ENCODE peak calls at places on chromosomes 12 and 14, in nine cellular contexts. J is GM23338, V is neural progenitor cell, N is SK-N-SH, T is OCI-LY7, K is MM.1S, A is HCT116, O is PC-3, B is hepatocyte. L is an unnamed sample.

GRCh38 chr12:132886529-132887477 is 602 bp downstream of the CHFR start:
- DNase-seq in A (no peak), K (no peak), N (no peak), V (no peak), T (no peak), J (peak), B (peak), O (no peak), L (peak)

GRCh38 chr14:31990959-31991541 is 86.1 kb upstream of the ARHGAP5 start:
- DNase-seq in V (no peak), B (no peak), T (no peak), A (no peak), O (peak), N (no peak), J (no peak), K (no peak), L (peak)

GRCh38 chr12:85466906-85467305 is 186.9 kb downstream of the ALX1 start:
- DNase-seq in A (no peak), J (no peak), V (no peak), N (no peak), O (peak), K (no peak), T (no peak), B (no peak), L (peak)

GRCh38 chr12:94208433-94208921 is 60.1 kb downstream of the PLXNC1 start:
- DNase-seq in O (no peak), B (no peak), T (peak), V (no peak), N (no peak), K (peak), J (no peak), A (no peak), L (no peak)

GRCh38 chr14:67440513-67440912 is 28.5 kb upstream of the PLEK2 start:
- DNase-seq in N (no peak), T (no peak), K (no peak), A (no peak), V (no peak), J (no peak), O (peak), B (peak), L (no peak)

GRCh38 chr14:93281937-93282336 is 50.9 kb downstream of the BTBD7 start:
- DNase-seq in O (no peak), N (no peak), V (no peak), B (no peak), J (no peak), T (no peak), A (no peak), K (no peak), L (no peak)

GRCh38 chr12:26648584-26648983 is 184.4 kb downstream of the ITPR2 start:
- DNase-seq in O (peak), B (no peak), N (no peak), A (no peak), K (no peak), V (no peak), T (no peak), J (no peak), L (peak)

GRCh38 chr14:77076118-77076631 is 21.9 kb upstream of the CIPC start:
- DNase-seq in O (no peak), K (no peak), J (peak), V (peak), N (no peak), T (no peak), B (peak), A (no peak), L (no peak)

GRCh38 chr14:20295067-20295466 is 10.7 kb downstream of the TTC5 start:
- DNase-seq in O (peak), V (no peak), N (no peak), T (peak), K (no peak), B (no peak), J (no peak), A (no peak), L (no peak)

GRCh38 chr12:22321620-22322019 is 12.9 kb downstream of the ST8SIA1 start:
- DNase-seq in N (no peak), T (no peak), B (no peak), K (no peak), A (no peak), J (peak), O (peak), V (peak), L (peak)

GRCh38 chr14:20415723-20416622 is 2.7 kb upstream of the TEP1 start:
- DNase-seq in N (peak), O (peak), J (peak), T (peak), K (peak), A (peak), B (peak), V (peak), L (peak)

GRCh38 chr14:77485901-77486678 is 12.5 kb downstream of the ISM2 start:
- DNase-seq in N (no peak), T (no peak), V (no peak), B (no peak), J (no peak), K (no peak), O (peak), A (no peak), L (peak)

GRCh38 chr12:1744932-1745331 is 54.1 kb downstream of the ADIPOR2 start:
- DNase-seq in N (no peak), A (no peak), O (no peak), J (peak), T (no peak), B (no peak), K (no peak), V (no peak), L (peak)

GRCh38 chr12:67921286-67921685 is 68.0 kb upstream of the IFNG-AS1 start:
- DNase-seq in V (no peak), K (no peak), O (peak), J (no peak), T (no peak), A (no peak), B (peak), N (no peak), L (no peak)

GRCh38 chr12:92503977-92504966 is 198.5 kb upstream of the PLEKHG7 start:
- DNase-seq in O (no peak), T (no peak), K (no peak), A (no peak), B (peak), J (no peak), V (peak), N (no peak), L (no peak)

GRCh38 chr14:103646189-103646588 is 17.2 kb downstream of the KLC1 start:
- DNase-seq in J (no peak), K (no peak), T (no peak), O (no peak), B (no peak), N (no peak), V (no peak), A (no peak), L (no peak)

GRCh38 chr12:80627773-80628172 is 79.7 kb upstream of the MYF6 start:
- DNase-seq in K (no peak), O (peak), A (no peak), B (no peak), V (no peak), T (no peak), J (no peak), N (no peak), L (peak)

GRCh38 chr14:24861083-24861630 is 188.8 kb downstream of the STXBP6 start:
- DNase-seq in A (no peak), N (no peak), J (no peak), T (no peak), O (no peak), V (no peak), K (no peak), B (peak), L (peak)

GRCh38 chr14:24177041-24177825 is 5.4 kb downstream of the REC8 start:
- DNase-seq in N (no peak), J (no peak), T (no peak), V (no peak), O (no peak), B (no peak), A (no peak), K (no peak), L (no peak)

GRCh38 chr12:67534671-67535070 is 113.9 kb upstream of the DYRK2 start:
- DNase-seq in K (no peak), O (peak), N (no peak), A (no peak), T (no peak), V (no peak), J (no peak), B (peak), L (peak)

GRCh38 chr12:120874547-120875245 is 29.5 kb downstream of the SPPL3 start:
- DNase-seq in B (no peak), A (no peak), K (no peak), J (no peak), N (no peak), V (no peak), O (no peak), T (no peak), L (no peak)

GRCh38 chr12:63064080-63064479 is 86.9 kb downstream of the AVPR1A start:
- DNase-seq in K (no peak), J (no peak), N (no peak), T (no peak), O (peak), V (no peak), B (no peak), A (no peak), L (peak)

GRCh38 chr14:67729072-67729561 is 27.4 kb downstream of the RDH12 start:
- DNase-seq in A (no peak), O (no peak), V (peak), B (peak), T (no peak), K (no peak), J (peak), N (no peak), L (no peak)

GRCh38 chr12:1360812-1361211 is 233.6 kb downstream of the FBXL14 start:
- DNase-seq in O (no peak), T (no peak), B (no peak), J (no peak), V (no peak), K (no peak), A (no peak), N (no peak), L (peak)

GRCh38 chr14:49972840-49973239 is 80.0 kb downstream of the ARF6 start:
- DNase-seq in O (peak), T (no peak), A (peak), K (peak), V (no peak), N (no peak), B (peak), J (no peak), L (peak)

GRCh38 chr12:44053550-44054243 is 217.8 kb downstream of the TMEM117 start:
- DNase-seq in B (no peak), A (no peak), J (no peak), K (no peak), V (no peak), T (no peak), N (no peak), O (peak), L (peak)

GRCh38 chr14:79544671-79545070 is 666.6 kb downstream of the DIO2 start:
- DNase-seq in O (peak), T (no peak), B (no peak), V (no peak), J (no peak), N (no peak), A (no peak), K (no peak), L (peak)

GRCh38 chr12:46388427-46388992 is 15.9 kb upstream of the SLC38A2 start:
- DNase-seq in O (peak), V (no peak), B (no peak), J (no peak), T (peak), K (peak), N (no peak), A (no peak), L (peak)

GRCh38 chr12:459430-460258 is at the start of gene B4GALNT3:
- DNase-seq in V (peak), T (peak), A (peak), B (peak), J (peak), N (peak), K (peak), O (peak), L (peak)

GRCh38 chr14:103816991-103817390 is 30.4 kb downstream of the PPP1R13B start:
- DNase-seq in J (no peak), B (no peak), K (no peak), A (no peak), T (no peak), N (peak), O (no peak), V (no peak), L (no peak)

GRCh38 chr14:50831704-50832130 is 755 bp upstream of the NIN start:
- DNase-seq in J (peak), A (no peak), K (no peak), T (no peak), V (peak), O (no peak), N (no peak), B (peak), L (peak)

GRCh38 chr12:100453953-100454352 is 19.7 kb upstream of the NR1H4 start:
- DNase-seq in A (no peak), K (no peak), O (no peak), J (no peak), V (no peak), B (no peak), T (no peak), N (no peak), L (no peak)

GRCh38 chr14:72104011-72104613 is 171.9 kb downstream of the RGS6 start:
- DNase-seq in K (no peak), O (peak), B (peak), V (peak), A (peak), J (peak), N (peak), T (peak), L (peak)

GRCh38 chr12:77220586-77220985 is 155.2 kb upstream of the E2F7 start:
- DNase-seq in V (no peak), K (no peak), J (no peak), O (no peak), N (no peak), T (no peak), B (no peak), A (no peak), L (no peak)

GRCh38 chr12:119682635-119683340 is 14.9 kb downstream of the PRKAB1 start:
- DNase-seq in B (no peak), N (no peak), O (no peak), J (no peak), A (no peak), K (no peak), V (no peak), T (peak), L (no peak)

GRCh38 chr12:78562358-78563205 is 302.0 kb upstream of the SYT1 start:
- DNase-seq in O (peak), K (peak), A (peak), V (no peak), J (peak), N (no peak), B (no peak), T (peak), L (peak)

GRCh38 chr12:38543151-38543550 is 226.6 kb downstream of the ALG10B start:
- DNase-seq in N (no peak), J (peak), T (no peak), V (no peak), B (peak), A (no peak), K (peak), O (peak), L (no peak)

GRCh38 chr12:126390969-126391566 is 1325.8 kb downstream of the AACS start:
- DNase-seq in J (no peak), B (no peak), T (no peak), N (no peak), V (no peak), O (no peak), A (no peak), K (no peak), L (no peak)

GRCh38 chr12:126384029-126384564 is 1318.9 kb downstream of the AACS start:
- DNase-seq in J (no peak), N (no peak), B (no peak), A (no peak), O (no peak), V (peak), K (no peak), T (no peak), L (no peak)

GRCh38 chr12:126389215-126389841 is 1324.1 kb downstream of the AACS start:
- DNase-seq in A (no peak), B (peak), T (no peak), O (no peak), J (no peak), V (no peak), N (no peak), K (no peak), L (peak)

GRCh38 chr12:126385785-126386184 is 1320.5 kb downstream of the AACS start:
- DNase-seq in B (no peak), O (peak), T (no peak), A (no peak), J (no peak), V (no peak), K (no peak), N (no peak), L (peak)

GRCh38 chr12:126389961-126390360 is 1324.7 kb downstream of the AACS start:
- DNase-seq in B (no peak), A (no peak), V (no peak), O (no peak), N (no peak), T (no peak), J (no peak), K (no peak), L (no peak)
- H2AFZ ChIP-seq in B (no peak), A (no peak), V (peak), O (no peak), N (no peak), T (no peak), J (no peak), K (no peak), L (no peak)

DNA sequence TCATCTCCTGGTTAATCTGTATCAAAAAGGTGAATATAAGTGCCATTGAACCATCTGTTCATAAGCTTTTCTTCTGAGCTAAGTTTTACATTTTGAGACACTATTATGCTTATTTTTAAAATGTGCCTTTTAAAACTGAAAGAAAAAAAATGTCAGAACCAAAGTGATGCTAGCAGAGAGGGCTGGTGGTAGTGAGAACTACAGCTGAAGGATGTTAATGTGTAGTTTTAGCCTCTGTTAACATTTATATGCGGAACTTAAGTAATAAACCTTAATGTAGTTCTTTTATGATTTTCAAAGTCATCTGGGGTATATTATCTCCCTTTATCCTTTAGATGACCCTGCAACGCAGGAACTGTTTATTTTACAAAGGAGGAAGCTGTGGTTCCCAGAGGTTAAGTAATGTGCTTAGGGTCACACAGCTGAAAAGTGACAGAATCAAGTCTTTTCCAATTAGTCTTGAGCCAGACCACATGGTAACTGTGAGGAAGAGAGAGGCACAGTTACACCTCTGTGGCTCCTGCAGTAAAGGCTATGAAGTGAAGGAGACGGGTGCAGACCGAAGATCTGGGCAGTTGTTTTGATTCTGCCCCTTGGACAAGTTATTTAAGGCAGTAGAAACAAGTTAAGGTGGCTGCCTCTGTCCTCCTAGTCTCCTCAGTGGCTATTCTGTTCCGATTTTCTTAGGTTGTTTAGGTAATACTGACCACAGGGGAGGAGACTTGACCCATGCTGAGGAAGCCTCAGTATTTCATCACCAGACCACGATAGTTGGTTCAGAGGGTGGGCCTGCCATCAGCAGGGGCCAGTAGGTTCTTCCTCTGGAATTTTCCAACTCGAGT is 23.9 kb downstream of the GNG2 start:
- DNase-seq in A (no peak), O (no peak), T (no peak), K (no peak), J (no peak), N (peak), V (no peak), B (no peak), L (no peak)
- H3K4me3 ChIP-seq in A (no peak), O (no peak), T (no peak), K (no peak), J (no peak), N (no peak), V (no peak), B (no peak), L (no peak)

GRCh38 chr14:75042040-75042439 is 9.2 kb downstream of the MLH3 start:
- DNase-seq in K (no peak), A (no peak), J (no peak), T (no peak), N (peak), O (no peak), V (no peak), B (no peak), L (no peak)
- TF ChIP-seq EZH2phosphoT487 in K (no peak), A (no peak), J (no peak), T (no peak), N (no peak), O (no peak), V (no peak), B (no peak), L (no peak)

GRCh38 chr12:51887476-51888315 is at the start of gene ANKRD33:
- DNase-seq in J (peak), B (peak), N (peak), K (no peak), T (no peak), O (no peak), A (no peak), V (peak), L (peak)
- H2AFZ ChIP-seq in J (peak), B (peak), N (no peak), K (no peak), T (no peak), O (no peak), A (no peak), V (no peak), L (no peak)

DNA sequence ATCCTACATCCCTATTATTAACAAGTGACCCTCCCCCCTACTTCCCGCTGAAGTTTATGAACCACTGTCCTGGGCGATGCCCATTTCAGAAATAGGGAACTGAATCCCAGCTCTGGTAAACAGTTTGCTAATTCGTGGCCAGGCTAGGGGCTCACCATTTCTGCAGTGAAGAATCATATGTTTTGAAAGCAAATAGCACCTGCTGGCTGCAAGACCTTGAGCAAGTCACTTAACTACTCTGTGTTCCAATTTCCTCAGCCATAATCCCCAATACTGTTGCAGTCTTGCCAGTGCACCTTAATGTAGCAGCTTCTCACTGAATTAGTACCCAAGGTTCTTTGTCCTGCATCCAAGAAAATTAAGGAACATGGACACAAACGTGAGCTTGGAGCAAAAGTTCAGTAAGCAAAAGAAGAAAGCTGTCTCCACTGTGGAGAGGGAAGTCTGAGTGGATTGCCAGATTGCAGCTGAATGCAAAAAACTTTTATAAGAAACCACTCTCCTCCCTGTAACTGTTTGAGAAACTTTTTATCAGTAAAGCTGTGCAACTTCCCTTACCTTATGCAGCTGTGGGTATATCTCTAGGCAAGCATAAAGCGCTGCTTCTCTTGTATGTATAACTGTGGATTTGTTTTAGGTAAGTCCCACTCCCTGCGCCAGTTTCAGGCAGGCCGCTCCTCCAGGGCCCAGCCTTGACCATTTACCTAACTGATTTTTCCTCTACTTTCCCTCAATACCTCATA is 824 bp downstream of the OAS1 start:
- DNase-seq in A (no peak), N (no peak), V (no peak), O (no peak), T (peak), J (no peak), K (peak), B (no peak), L (no peak)
- H3K4me3 ChIP-seq in A (no peak), N (no peak), V (no peak), O (peak), T (peak), J (no peak), K (peak), B (no peak), L (no peak)

DNA sequence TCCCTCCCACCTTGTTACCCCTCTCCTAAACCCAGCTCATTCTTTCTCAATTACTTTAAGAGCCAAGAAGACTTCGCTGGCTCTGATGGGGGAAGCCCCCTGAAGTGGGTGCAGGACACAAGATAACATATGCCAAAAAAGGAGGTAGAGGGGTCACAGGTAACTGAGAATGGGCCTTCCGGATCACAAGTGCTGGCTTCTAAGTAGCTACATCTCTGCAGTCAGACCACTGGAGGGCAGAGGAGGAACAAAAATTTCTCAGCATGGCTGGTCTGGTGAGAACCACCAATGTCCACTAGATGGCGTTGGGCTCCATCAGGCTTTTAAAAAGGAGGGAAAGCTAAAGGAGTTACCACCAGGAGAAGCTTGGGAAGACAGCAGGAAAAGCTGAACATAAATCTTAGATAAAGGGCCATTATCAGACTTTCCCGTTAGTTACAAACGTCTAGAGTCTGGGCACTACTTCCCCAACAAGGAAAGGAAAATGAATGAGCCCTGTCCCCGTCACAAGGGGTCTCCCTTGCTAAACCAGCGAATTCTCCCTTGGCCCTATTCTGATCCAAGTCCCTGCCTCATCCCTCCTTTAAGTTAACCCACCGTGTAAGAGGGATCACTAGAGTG is 11.6 kb upstream of the CDH24 start:
- DNase-seq in T (peak), V (peak), K (peak), A (peak), O (peak), J (peak), N (peak), B (peak), L (peak)
- TF ChIP-seq EZH2phosphoT487 in T (no peak), V (no peak), K (no peak), A (no peak), O (no peak), J (no peak), N (no peak), B (no peak), L (no peak)